ENCODE peak calls at places on chromosome 17, in seven cellular contexts. U is heart left ventricle, Q is GM13977, C is Calu3, M is brain microvascular endothelial cell, K is tibial artery, N is transverse colon. V is an unnamed sample.

GRCh38 chr17:50516980-50517379 is 8.7 kb downstream of the MYCBPAP start:
- DNase-seq in U (no peak), Q (no peak), C (no peak), M (no peak), K (no peak), N (no peak), V (no peak)

GRCh38 chr17:53336281-53336680 is 486.4 kb upstream of the KIF2B start:
- DNase-seq in U (no peak), Q (no peak), C (no peak), M (peak; percentile 12), K (no peak), N (no peak), V (no peak)

GRCh38 chr17:47265983-47266541 is 12.4 kb downstream of the ITGB3 start:
- DNase-seq in U (no peak), Q (no peak), C (no peak), M (peak; percentile 59), K (no peak), N (peak; percentile 32), V (no peak)

GRCh38 chr17:73308017-73308823 is 3.6 kb downstream of the CDC42EP4 start:
- DNase-seq in U (peak; percentile 89), Q (no peak), C (peak; percentile 92), M (peak; percentile 86), K (peak; percentile 95), N (peak; percentile 92), V (peak; percentile 86)

GRCh38 chr17:35299108-35299507 is 56.2 kb downstream of the SLFN5 start:
- DNase-seq in U (no peak), Q (no peak), C (peak; percentile 87), M (no peak), K (no peak), N (no peak), V (no peak)

GRCh38 chr17:36645358-36645757 is 44.0 kb downstream of the MRM1 start:
- DNase-seq in U (no peak), Q (no peak), C (no peak), M (no peak), K (no peak), N (no peak), V (no peak)

GRCh38 chr17:2178798-2179505 is 124.0 kb downstream of the HIC1 start:
- DNase-seq in U (peak; percentile 59), Q (no peak), C (no peak), M (no peak), K (peak; percentile 76), N (no peak), V (no peak)

GRCh38 chr17:17414316-17414937 is 62.4 kb upstream of the MED9 start:
- DNase-seq in U (peak; percentile 35), Q (no peak), C (no peak), M (no peak), K (no peak), N (no peak), V (no peak)

GRCh38 chr17:76940738-76941350 is 72.6 kb downstream of the MGAT5B start:
- DNase-seq in U (no peak), Q (no peak), C (peak; percentile 28), M (no peak), K (no peak), N (no peak), V (no peak)

GRCh38 chr17:80886641-80887573 is 104.7 kb upstream of the CHMP6 start:
- DNase-seq in U (no peak), Q (no peak), C (no peak), M (no peak), K (no peak), N (no peak), V (no peak)

GRCh38 chr17:62882878-62883277 is 74.8 kb upstream of the MARCHF10 start:
- DNase-seq in U (no peak), Q (no peak), C (no peak), M (no peak), K (no peak), N (no peak), V (no peak)

GRCh38 chr17:73232587-73233373 is 28.9 kb downstream of the CPSF4L start:
- DNase-seq in U (peak; percentile 26), Q (peak; percentile 53), C (peak; percentile 47), M (peak; percentile 14), K (no peak), N (peak; percentile 48), V (no peak)

GRCh38 chr17:76697702-76698465 is 12.9 kb downstream of the MXRA7 start:
- DNase-seq in U (peak; percentile 60), Q (no peak), C (no peak), M (peak; percentile 46), K (peak; percentile 81), N (no peak), V (no peak)

GRCh38 chr17:74513987-74514631 is 17.2 kb downstream of the CD300LB start:
- DNase-seq in U (no peak), Q (no peak), C (peak; percentile 16), M (peak; percentile 18), K (peak; percentile 38), N (no peak), V (peak; percentile 88)

GRCh38 chr17:4272213-4272975 is 8.6 kb upstream of the ANKFY1 start:
- DNase-seq in U (no peak), Q (no peak), C (no peak), M (no peak), K (no peak), N (no peak), V (no peak)

GRCh38 chr17:1998426-1998784 is 26.7 kb downstream of the RTN4RL1 start:
- DNase-seq in U (no peak), Q (no peak), C (no peak), M (no peak), K (no peak), N (peak; percentile 38), V (no peak)

GRCh38 chr17:68356949-68357455 is 65.7 kb downstream of the ARSG start:
- DNase-seq in U (no peak), Q (no peak), C (no peak), M (no peak), K (no peak), N (no peak), V (no peak)

GRCh38 chr17:14886200-14886739 is 378.9 kb downstream of the PMP22 start:
- DNase-seq in U (no peak), Q (no peak), C (no peak), M (no peak), K (no peak), N (no peak), V (no peak)

GRCh38 chr17:29733151-29733550 is 110.4 kb upstream of the CORO6 start:
- DNase-seq in U (no peak), Q (no peak), C (no peak), M (no peak), K (no peak), N (no peak), V (no peak)